ENCODE peak calls at places on chromosomes 16 and 17, in nine cellular contexts. One of them, this sample, is unnamed.

GRCh38 chr17:28993645-28994426 is 12.0 kb downstream of the SEZ6 start:
- DNase-seq in WTC11: no peak
- DNase-seq in NCI-H345: no peak
- DNase-seq in activated CD4-positive, alpha-beta T cell treated with anti-CD3 and anti-CD28 coated beads for 36 hours: no peak
- DNase-seq in amygdala: no peak
- DNase-seq in EH: no peak
- DNase-seq in stimulated activated CD4-positive, alpha-beta T cell treated with anti-CD3 and anti-CD28 coated beads, TNF-alpha, amount 100 ng/mL, for 1 hour: no peak
- DNase-seq in astrocyte of the spinal cord: no peak
- DNase-seq in mesenteric fat pad: no peak
- DNase-seq in this sample: no peak

GRCh38 chr16:85686912-85687591 is 1.7 kb downstream of the GINS2 start:
- DNase-seq in WTC11: no peak
- DNase-seq in NCI-H345: no peak
- DNase-seq in activated CD4-positive, alpha-beta T cell treated with anti-CD3 and anti-CD28 coated beads for 36 hours: peak; percentile 52
- DNase-seq in amygdala: no peak
- DNase-seq in EH: no peak
- DNase-seq in stimulated activated CD4-positive, alpha-beta T cell treated with anti-CD3 and anti-CD28 coated beads, TNF-alpha, amount 100 ng/mL, for 1 hour: no peak
- DNase-seq in astrocyte of the spinal cord: no peak
- DNase-seq in mesenteric fat pad: no peak
- DNase-seq in this sample: no peak

GRCh38 chr17:70552230-70552981 is 383.1 kb downstream of the KCNJ2 start:
- DNase-seq in WTC11: no peak
- DNase-seq in NCI-H345: peak; percentile 53
- DNase-seq in activated CD4-positive, alpha-beta T cell treated with anti-CD3 and anti-CD28 coated beads for 36 hours: no peak
- DNase-seq in amygdala: no peak
- DNase-seq in EH: peak; percentile 38
- DNase-seq in stimulated activated CD4-positive, alpha-beta T cell treated with anti-CD3 and anti-CD28 coated beads, TNF-alpha, amount 100 ng/mL, for 1 hour: no peak
- DNase-seq in astrocyte of the spinal cord: peak; percentile 70
- DNase-seq in mesenteric fat pad: no peak
- DNase-seq in this sample: no peak

GRCh38 chr17:31754239-31754945 is 104.7 kb downstream of the COPRS start:
- DNase-seq in WTC11: no peak
- DNase-seq in NCI-H345: no peak
- DNase-seq in activated CD4-positive, alpha-beta T cell treated with anti-CD3 and anti-CD28 coated beads for 36 hours: no peak
- DNase-seq in amygdala: no peak
- DNase-seq in EH: peak; percentile 96
- DNase-seq in stimulated activated CD4-positive, alpha-beta T cell treated with anti-CD3 and anti-CD28 coated beads, TNF-alpha, amount 100 ng/mL, for 1 hour: no peak
- DNase-seq in astrocyte of the spinal cord: peak; percentile 63
- DNase-seq in mesenteric fat pad: peak; percentile 2
- DNase-seq in this sample: peak; percentile 5

GRCh38 chr17:80673152-80673920 is 128.7 kb downstream of the RPTOR start:
- DNase-seq in WTC11: no peak
- DNase-seq in NCI-H345: peak; percentile 28
- DNase-seq in activated CD4-positive, alpha-beta T cell treated with anti-CD3 and anti-CD28 coated beads for 36 hours: peak; percentile 59
- DNase-seq in amygdala: no peak
- DNase-seq in EH: peak; percentile 19
- DNase-seq in stimulated activated CD4-positive, alpha-beta T cell treated with anti-CD3 and anti-CD28 coated beads, TNF-alpha, amount 100 ng/mL, for 1 hour: no peak
- DNase-seq in astrocyte of the spinal cord: peak; percentile 67
- DNase-seq in mesenteric fat pad: no peak
- DNase-seq in this sample: no peak

GRCh38 chr17:81651692-81652091 is 4.7 kb downstream of the PDE6G start:
- DNase-seq in WTC11: no peak
- DNase-seq in NCI-H345: no peak
- DNase-seq in activated CD4-positive, alpha-beta T cell treated with anti-CD3 and anti-CD28 coated beads for 36 hours: no peak
- DNase-seq in amygdala: no peak
- DNase-seq in EH: peak; percentile 96
- DNase-seq in stimulated activated CD4-positive, alpha-beta T cell treated with anti-CD3 and anti-CD28 coated beads, TNF-alpha, amount 100 ng/mL, for 1 hour: no peak
- DNase-seq in astrocyte of the spinal cord: peak; percentile 88
- DNase-seq in mesenteric fat pad: no peak
- DNase-seq in this sample: peak; percentile 45

GRCh38 chr17:1999557-2000251 is 25.4 kb downstream of the RTN4RL1 start:
- DNase-seq in WTC11: peak; percentile 38
- DNase-seq in NCI-H345: peak; percentile 63
- DNase-seq in activated CD4-positive, alpha-beta T cell treated with anti-CD3 and anti-CD28 coated beads for 36 hours: no peak
- DNase-seq in amygdala: no peak
- DNase-seq in EH: peak; percentile 77
- DNase-seq in stimulated activated CD4-positive, alpha-beta T cell treated with anti-CD3 and anti-CD28 coated beads, TNF-alpha, amount 100 ng/mL, for 1 hour: no peak
- DNase-seq in astrocyte of the spinal cord: no peak
- DNase-seq in mesenteric fat pad: no peak
- DNase-seq in this sample: peak; percentile 64

GRCh38 chr16:2212362-2213324 is 2.0 kb upstream of the BRICD5 start:
- DNase-seq in WTC11: no peak
- DNase-seq in NCI-H345: no peak
- DNase-seq in activated CD4-positive, alpha-beta T cell treated with anti-CD3 and anti-CD28 coated beads for 36 hours: no peak
- DNase-seq in amygdala: no peak
- DNase-seq in EH: peak; percentile 10
- DNase-seq in stimulated activated CD4-positive, alpha-beta T cell treated with anti-CD3 and anti-CD28 coated beads, TNF-alpha, amount 100 ng/mL, for 1 hour: no peak
- DNase-seq in astrocyte of the spinal cord: no peak
- DNase-seq in mesenteric fat pad: no peak
- DNase-seq in this sample: no peak

GRCh38 chr17:18225562-18226283 is at the start of gene LLGL1:
- DNase-seq in WTC11: peak; percentile 60
- DNase-seq in NCI-H345: no peak
- DNase-seq in activated CD4-positive, alpha-beta T cell treated with anti-CD3 and anti-CD28 coated beads for 36 hours: no peak
- DNase-seq in amygdala: no peak
- DNase-seq in EH: peak; percentile 23
- DNase-seq in stimulated activated CD4-positive, alpha-beta T cell treated with anti-CD3 and anti-CD28 coated beads, TNF-alpha, amount 100 ng/mL, for 1 hour: no peak
- DNase-seq in astrocyte of the spinal cord: peak; percentile 7
- DNase-seq in mesenteric fat pad: no peak
- DNase-seq in this sample: no peak

GRCh38 chr16:76985362-76985761 is 205.6 kb upstream of the MON1B start:
- DNase-seq in WTC11: no peak
- DNase-seq in NCI-H345: no peak
- DNase-seq in activated CD4-positive, alpha-beta T cell treated with anti-CD3 and anti-CD28 coated beads for 36 hours: no peak
- DNase-seq in amygdala: no peak
- DNase-seq in EH: no peak
- DNase-seq in stimulated activated CD4-positive, alpha-beta T cell treated with anti-CD3 and anti-CD28 coated beads, TNF-alpha, amount 100 ng/mL, for 1 hour: no peak
- DNase-seq in astrocyte of the spinal cord: no peak
- DNase-seq in mesenteric fat pad: no peak
- DNase-seq in this sample: no peak

GRCh38 chr17:34400301-34400931 is 37.4 kb upstream of the CCL1 start:
- DNase-seq in WTC11: no peak
- DNase-seq in NCI-H345: no peak
- DNase-seq in activated CD4-positive, alpha-beta T cell treated with anti-CD3 and anti-CD28 coated beads for 36 hours: no peak
- DNase-seq in amygdala: no peak
- DNase-seq in EH: no peak
- DNase-seq in stimulated activated CD4-positive, alpha-beta T cell treated with anti-CD3 and anti-CD28 coated beads, TNF-alpha, amount 100 ng/mL, for 1 hour: no peak
- DNase-seq in astrocyte of the spinal cord: no peak
- DNase-seq in mesenteric fat pad: no peak
- DNase-seq in this sample: no peak

GRCh38 chr16:55655709-55656694 is at the start of gene SLC6A2:
- DNase-seq in WTC11: peak; percentile 67
- DNase-seq in NCI-H345: no peak
- DNase-seq in activated CD4-positive, alpha-beta T cell treated with anti-CD3 and anti-CD28 coated beads for 36 hours: no peak
- DNase-seq in amygdala: no peak
- DNase-seq in EH: no peak
- DNase-seq in stimulated activated CD4-positive, alpha-beta T cell treated with anti-CD3 and anti-CD28 coated beads, TNF-alpha, amount 100 ng/mL, for 1 hour: no peak
- DNase-seq in astrocyte of the spinal cord: no peak
- DNase-seq in mesenteric fat pad: peak; percentile 88
- DNase-seq in this sample: no peak

GRCh38 chr16:87733190-87733589 is 32.6 kb downstream of the KLHDC4 start:
- DNase-seq in WTC11: no peak
- DNase-seq in NCI-H345: no peak
- DNase-seq in activated CD4-positive, alpha-beta T cell treated with anti-CD3 and anti-CD28 coated beads for 36 hours: no peak
- DNase-seq in amygdala: no peak
- DNase-seq in EH: no peak
- DNase-seq in stimulated activated CD4-positive, alpha-beta T cell treated with anti-CD3 and anti-CD28 coated beads, TNF-alpha, amount 100 ng/mL, for 1 hour: no peak
- DNase-seq in astrocyte of the spinal cord: no peak
- DNase-seq in mesenteric fat pad: no peak
- DNase-seq in this sample: no peak

GRCh38 chr16:57530104-57530522 is 6.3 kb downstream of the CCDC102A start:
- DNase-seq in WTC11: peak; percentile 7
- DNase-seq in NCI-H345: no peak
- DNase-seq in activated CD4-positive, alpha-beta T cell treated with anti-CD3 and anti-CD28 coated beads for 36 hours: peak; percentile 85
- DNase-seq in amygdala: no peak
- DNase-seq in EH: peak; percentile 72
- DNase-seq in stimulated activated CD4-positive, alpha-beta T cell treated with anti-CD3 and anti-CD28 coated beads, TNF-alpha, amount 100 ng/mL, for 1 hour: peak; percentile 55
- DNase-seq in astrocyte of the spinal cord: peak; percentile 68
- DNase-seq in mesenteric fat pad: peak; percentile 83
- DNase-seq in this sample: no peak

GRCh38 chr17:17499402-17500145 is 3.4 kb upstream of the RASD1 start:
- DNase-seq in WTC11: peak; percentile 9
- DNase-seq in NCI-H345: no peak
- DNase-seq in activated CD4-positive, alpha-beta T cell treated with anti-CD3 and anti-CD28 coated beads for 36 hours: no peak
- DNase-seq in amygdala: no peak
- DNase-seq in EH: no peak
- DNase-seq in stimulated activated CD4-positive, alpha-beta T cell treated with anti-CD3 and anti-CD28 coated beads, TNF-alpha, amount 100 ng/mL, for 1 hour: no peak
- DNase-seq in astrocyte of the spinal cord: no peak
- DNase-seq in mesenteric fat pad: no peak
- DNase-seq in this sample: no peak

GRCh38 chr17:1951920-1952319 is 73.2 kb downstream of the RTN4RL1 start:
- DNase-seq in WTC11: no peak
- DNase-seq in NCI-H345: no peak
- DNase-seq in activated CD4-positive, alpha-beta T cell treated with anti-CD3 and anti-CD28 coated beads for 36 hours: no peak
- DNase-seq in amygdala: no peak
- DNase-seq in EH: no peak
- DNase-seq in stimulated activated CD4-positive, alpha-beta T cell treated with anti-CD3 and anti-CD28 coated beads, TNF-alpha, amount 100 ng/mL, for 1 hour: no peak
- DNase-seq in astrocyte of the spinal cord: no peak
- DNase-seq in mesenteric fat pad: no peak
- DNase-seq in this sample: no peak

GRCh38 chr17:27976331-27976730 is 66.1 kb upstream of the NLK start:
- DNase-seq in WTC11: no peak
- DNase-seq in NCI-H345: no peak
- DNase-seq in activated CD4-positive, alpha-beta T cell treated with anti-CD3 and anti-CD28 coated beads for 36 hours: no peak
- DNase-seq in amygdala: no peak
- DNase-seq in EH: no peak
- DNase-seq in stimulated activated CD4-positive, alpha-beta T cell treated with anti-CD3 and anti-CD28 coated beads, TNF-alpha, amount 100 ng/mL, for 1 hour: no peak
- DNase-seq in astrocyte of the spinal cord: peak; percentile 60
- DNase-seq in mesenteric fat pad: no peak
- DNase-seq in this sample: no peak

GRCh38 chr17:18021372-18021771 is 17.6 kb downstream of the ATPAF2 start:
- DNase-seq in WTC11: no peak
- DNase-seq in NCI-H345: no peak
- DNase-seq in activated CD4-positive, alpha-beta T cell treated with anti-CD3 and anti-CD28 coated beads for 36 hours: no peak
- DNase-seq in amygdala: no peak
- DNase-seq in EH: no peak
- DNase-seq in stimulated activated CD4-positive, alpha-beta T cell treated with anti-CD3 and anti-CD28 coated beads, TNF-alpha, amount 100 ng/mL, for 1 hour: no peak
- DNase-seq in astrocyte of the spinal cord: no peak
- DNase-seq in mesenteric fat pad: no peak
- DNase-seq in this sample: no peak

GRCh38 chr16:3214904-3215600 is 19.9 kb downstream of the ZNF200 start:
- DNase-seq in WTC11: no peak
- DNase-seq in NCI-H345: no peak
- DNase-seq in activated CD4-positive, alpha-beta T cell treated with anti-CD3 and anti-CD28 coated beads for 36 hours: peak; percentile 49
- DNase-seq in amygdala: no peak
- DNase-seq in EH: peak; percentile 28
- DNase-seq in stimulated activated CD4-positive, alpha-beta T cell treated with anti-CD3 and anti-CD28 coated beads, TNF-alpha, amount 100 ng/mL, for 1 hour: peak; percentile 9
- DNase-seq in astrocyte of the spinal cord: no peak
- DNase-seq in mesenteric fat pad: no peak
- DNase-seq in this sample: no peak

GRCh38 chr16:68704232-68704867 is 32.7 kb upstream of the CDH1 start:
- DNase-seq in WTC11: peak; percentile 93
- DNase-seq in NCI-H345: peak; percentile 78
- DNase-seq in activated CD4-positive, alpha-beta T cell treated with anti-CD3 and anti-CD28 coated beads for 36 hours: peak; percentile 83
- DNase-seq in amygdala: peak; percentile 11
- DNase-seq in EH: peak; percentile 69
- DNase-seq in stimulated activated CD4-positive, alpha-beta T cell treated with anti-CD3 and anti-CD28 coated beads, TNF-alpha, amount 100 ng/mL, for 1 hour: no peak
- DNase-seq in astrocyte of the spinal cord: peak; percentile 59
- DNase-seq in mesenteric fat pad: no peak
- DNase-seq in this sample: no peak

GRCh38 chr16:4935231-4935855 is 1.6 kb downstream of the PPL start:
- DNase-seq in WTC11: no peak
- DNase-seq in NCI-H345: no peak
- DNase-seq in activated CD4-positive, alpha-beta T cell treated with anti-CD3 and anti-CD28 coated beads for 36 hours: no peak
- DNase-seq in amygdala: no peak
- DNase-seq in EH: peak; percentile 53
- DNase-seq in stimulated activated CD4-positive, alpha-beta T cell treated with anti-CD3 and anti-CD28 coated beads, TNF-alpha, amount 100 ng/mL, for 1 hour: no peak
- DNase-seq in astrocyte of the spinal cord: no peak
- DNase-seq in mesenteric fat pad: peak; percentile 94
- DNase-seq in this sample: no peak

GRCh38 chr16:12203780-12204351 is 227.3 kb downstream of the SNX29 start:
- DNase-seq in WTC11: no peak
- DNase-seq in NCI-H345: no peak
- DNase-seq in activated CD4-positive, alpha-beta T cell treated with anti-CD3 and anti-CD28 coated beads for 36 hours: no peak
- DNase-seq in amygdala: no peak
- DNase-seq in EH: no peak
- DNase-seq in stimulated activated CD4-positive, alpha-beta T cell treated with anti-CD3 and anti-CD28 coated beads, TNF-alpha, amount 100 ng/mL, for 1 hour: no peak
- DNase-seq in astrocyte of the spinal cord: no peak
- DNase-seq in mesenteric fat pad: no peak
- DNase-seq in this sample: no peak

GRCh38 chr17:44170499-44171201 is at the start of gene ASB16:
- DNase-seq in WTC11: peak; percentile 28
- DNase-seq in NCI-H345: no peak
- DNase-seq in activated CD4-positive, alpha-beta T cell treated with anti-CD3 and anti-CD28 coated beads for 36 hours: no peak
- DNase-seq in amygdala: no peak
- DNase-seq in EH: peak; percentile 61
- DNase-seq in stimulated activated CD4-positive, alpha-beta T cell treated with anti-CD3 and anti-CD28 coated beads, TNF-alpha, amount 100 ng/mL, for 1 hour: no peak
- DNase-seq in astrocyte of the spinal cord: peak; percentile 6
- DNase-seq in mesenteric fat pad: no peak
- DNase-seq in this sample: no peak

GRCh38 chr17:74159226-74159840 is 44.1 kb upstream of the RPL38 start:
- DNase-seq in WTC11: no peak
- DNase-seq in NCI-H345: no peak
- DNase-seq in activated CD4-positive, alpha-beta T cell treated with anti-CD3 and anti-CD28 coated beads for 36 hours: no peak
- DNase-seq in amygdala: no peak
- DNase-seq in EH: no peak
- DNase-seq in stimulated activated CD4-positive, alpha-beta T cell treated with anti-CD3 and anti-CD28 coated beads, TNF-alpha, amount 100 ng/mL, for 1 hour: no peak
- DNase-seq in astrocyte of the spinal cord: no peak
- DNase-seq in mesenteric fat pad: peak; percentile 37
- DNase-seq in this sample: no peak

GRCh38 chr16:76490240-76490639 is 213.0 kb downstream of the CNTNAP4 start:
- DNase-seq in WTC11: no peak
- DNase-seq in NCI-H345: no peak
- DNase-seq in activated CD4-positive, alpha-beta T cell treated with anti-CD3 and anti-CD28 coated beads for 36 hours: no peak
- DNase-seq in amygdala: no peak
- DNase-seq in EH: no peak
- DNase-seq in stimulated activated CD4-positive, alpha-beta T cell treated with anti-CD3 and anti-CD28 coated beads, TNF-alpha, amount 100 ng/mL, for 1 hour: no peak
- DNase-seq in astrocyte of the spinal cord: no peak
- DNase-seq in mesenteric fat pad: no peak
- DNase-seq in this sample: no peak

GRCh38 chr17:59893617-59894100 is 738 bp downstream of the RPS6KB1 start:
- DNase-seq in WTC11: no peak
- DNase-seq in NCI-H345: no peak
- DNase-seq in activated CD4-positive, alpha-beta T cell treated with anti-CD3 and anti-CD28 coated beads for 36 hours: peak; percentile 57
- DNase-seq in amygdala: no peak
- DNase-seq in EH: peak; percentile 45
- DNase-seq in stimulated activated CD4-positive, alpha-beta T cell treated with anti-CD3 and anti-CD28 coated beads, TNF-alpha, amount 100 ng/mL, for 1 hour: no peak
- DNase-seq in astrocyte of the spinal cord: peak; percentile 23
- DNase-seq in mesenteric fat pad: no peak
- DNase-seq in this sample: no peak

GRCh38 chr16:30004424-30004776 is 6.4 kb downstream of the DOC2A start:
- DNase-seq in WTC11: no peak
- DNase-seq in NCI-H345: peak; percentile 77
- DNase-seq in activated CD4-positive, alpha-beta T cell treated with anti-CD3 and anti-CD28 coated beads for 36 hours: no peak
- DNase-seq in amygdala: no peak
- DNase-seq in EH: no peak
- DNase-seq in stimulated activated CD4-positive, alpha-beta T cell treated with anti-CD3 and anti-CD28 coated beads, TNF-alpha, amount 100 ng/mL, for 1 hour: no peak
- DNase-seq in astrocyte of the spinal cord: no peak
- DNase-seq in mesenteric fat pad: no peak
- DNase-seq in this sample: no peak

GRCh38 chr16:31880322-31880979 is 6.8 kb downstream of the ZNF267 start:
- DNase-seq in WTC11: no peak
- DNase-seq in NCI-H345: no peak
- DNase-seq in activated CD4-positive, alpha-beta T cell treated with anti-CD3 and anti-CD28 coated beads for 36 hours: peak; percentile 69
- DNase-seq in amygdala: no peak
- DNase-seq in EH: peak; percentile 83
- DNase-seq in stimulated activated CD4-positive, alpha-beta T cell treated with anti-CD3 and anti-CD28 coated beads, TNF-alpha, amount 100 ng/mL, for 1 hour: no peak
- DNase-seq in astrocyte of the spinal cord: peak; percentile 86
- DNase-seq in mesenteric fat pad: no peak
- DNase-seq in this sample: no peak

GRCh38 chr17:73068322-73069153 is 23.9 kb downstream of the SLC39A11 start:
- DNase-seq in WTC11: no peak
- DNase-seq in NCI-H345: no peak
- DNase-seq in activated CD4-positive, alpha-beta T cell treated with anti-CD3 and anti-CD28 coated beads for 36 hours: no peak
- DNase-seq in amygdala: no peak
- DNase-seq in EH: peak; percentile 81
- DNase-seq in stimulated activated CD4-positive, alpha-beta T cell treated with anti-CD3 and anti-CD28 coated beads, TNF-alpha, amount 100 ng/mL, for 1 hour: no peak
- DNase-seq in astrocyte of the spinal cord: peak; percentile 86
- DNase-seq in mesenteric fat pad: no peak
- DNase-seq in this sample: no peak

GRCh38 chr16:8590161-8590688 is at the start of gene TMEM114:
- DNase-seq in WTC11: peak; percentile 62
- DNase-seq in NCI-H345: no peak
- DNase-seq in activated CD4-positive, alpha-beta T cell treated with anti-CD3 and anti-CD28 coated beads for 36 hours: no peak
- DNase-seq in amygdala: no peak
- DNase-seq in EH: no peak
- DNase-seq in stimulated activated CD4-positive, alpha-beta T cell treated with anti-CD3 and anti-CD28 coated beads, TNF-alpha, amount 100 ng/mL, for 1 hour: no peak
- DNase-seq in astrocyte of the spinal cord: no peak
- DNase-seq in mesenteric fat pad: no peak
- DNase-seq in this sample: no peak

GRCh38 chr16:53922067-53922804 is 218.3 kb downstream of the FTO start:
- DNase-seq in WTC11: no peak
- DNase-seq in NCI-H345: no peak
- DNase-seq in activated CD4-positive, alpha-beta T cell treated with anti-CD3 and anti-CD28 coated beads for 36 hours: no peak
- DNase-seq in amygdala: no peak
- DNase-seq in EH: no peak
- DNase-seq in stimulated activated CD4-positive, alpha-beta T cell treated with anti-CD3 and anti-CD28 coated beads, TNF-alpha, amount 100 ng/mL, for 1 hour: no peak
- DNase-seq in astrocyte of the spinal cord: no peak
- DNase-seq in mesenteric fat pad: no peak
- DNase-seq in this sample: no peak